ENCODE peak calls at places on chromosomes 2 and 18, in four cellular contexts. R is HepG2, K is H1, Z is GM12878. E is an unnamed sample. For H3K4me1, the result is how much of the 10 kb centered on the place peaks cover.

GRCh38 chr2:38075436-38076249 is at the start of gene CYP1B1:
- DNase-seq in Z (no peak), R (no peak), K (no peak), E (no peak)

GRCh38 chr2:32976409-32977063 is 29.8 kb downstream of the LTBP1 start:
- DNase-seq in K (no peak), Z (no peak), R (no peak), E (no peak)

GRCh38 chr2:167596072-167596471 is 651.3 kb downstream of the STK39 start:
- DNase-seq in K (no peak), R (no peak), Z (no peak), E (no peak)

GRCh38 chr18:28735731-28736130 is 558.8 kb upstream of the CDH2 start:
- DNase-seq in K (no peak), R (no peak), Z (no peak), E (no peak)

GRCh38 chr2:88950010-88950409 is 258.5 kb downstream of the RPIA start:
- DNase-seq in K (no peak), R (peak), Z (no peak), E (no peak)

GRCh38 chr2:105427485-105427884 is 28.6 kb upstream of the FHL2 start:
- DNase-seq in K (no peak), Z (no peak), R (no peak), E (peak)

GRCh38 chr2:1091895-1092585 is 141.4 kb downstream of the SNTG2 start:
- DNase-seq in R (no peak), K (no peak), Z (no peak), E (no peak)

GRCh38 chr2:20241973-20242726 is 17.2 kb upstream of the SDC1 start:
- DNase-seq in Z (no peak), K (no peak), R (no peak), E (no peak)

GRCh38 chr2:26064846-26065245 is 31.0 kb downstream of the RAB10 start:
- DNase-seq in K (no peak), R (no peak), Z (no peak), E (no peak)

GRCh38 chr2:108316194-108316880 is 27.6 kb downstream of the SULT1C2 start:
- DNase-seq in Z (no peak), R (no peak), K (no peak), E (peak)

GRCh38 chr18:44885507-44885906 is 204.8 kb downstream of the SETBP1 start:
- DNase-seq in R (no peak), Z (no peak), K (no peak), E (no peak)

GRCh38 chr2:99067871-99068270 is 73.6 kb upstream of the C2orf15 start:
- DNase-seq in K (no peak), R (no peak), Z (no peak), E (no peak)

GRCh38 chr2:173033080-173033479 is 42.6 kb upstream of the MAP3K20 start:
- DNase-seq in K (no peak), Z (no peak), R (no peak), E (no peak)

GRCh38 chr2:75142081-75142480 is 57.2 kb downstream of the TACR1 start:
- DNase-seq in K (no peak), R (no peak), Z (no peak), E (no peak)

GRCh38 chr18:26429535-26429934 is 118.8 kb downstream of the KCTD1 start:
- DNase-seq in Z (no peak), R (peak), K (no peak), E (no peak)

GRCh38 chr18:46282177-46282570 is 178.0 kb downstream of the HAUS1 start:
- DNase-seq in Z (no peak), R (no peak), K (no peak), E (no peak)

GRCh38 chr2:216034065-216034464 is 20.7 kb upstream of the MREG start:
- DNase-seq in K (peak), Z (peak), R (peak), E (peak)

GRCh38 chr2:240579771-240580614 is 6.5 kb upstream of the CAPN10 start:
- DNase-seq in R (peak), K (no peak), Z (peak), E (no peak)

GRCh38 chr2:65054749-65055426 is 1.3 kb upstream of the CEP68 start:
- DNase-seq in R (peak), Z (no peak), K (no peak), E (no peak)

GRCh38 chr2:10918661-10919414 is 7.1 kb downstream of the KCNF1 start:
- DNase-seq in R (no peak), K (no peak), Z (no peak), E (no peak)

GRCh38 chr2:135839713-135840112 is 2.7 kb upstream of the LCT start:
- DNase-seq in K (no peak), Z (no peak), R (no peak), E (no peak)

GRCh38 chr18:10661333-10661732 is 135.5 kb downstream of the NAPG start:
- DNase-seq in Z (no peak), R (no peak), K (no peak), E (no peak)

GRCh38 chr2:120867290-120868231 is 131.9 kb downstream of the GLI2 start:
- DNase-seq in R (no peak), K (no peak), Z (no peak), E (peak)

GRCh38 chr2:17616405-17616804 is 75.9 kb downstream of the VSNL1 start:
- DNase-seq in R (no peak), Z (no peak), K (no peak), E (no peak)

GRCh38 chr2:54524236-54524991 is 68.3 kb downstream of the SPTBN1 start:
- DNase-seq in K (no peak), Z (peak), R (no peak), E (no peak)

GRCh38 chr18:74896390-74896991 is 298.8 kb downstream of the ZNF407 start:
- DNase-seq in R (peak), K (no peak), Z (no peak), E (peak)

GRCh38 chr2:19762142-19762541 is 139.6 kb downstream of the TTC32 start:
- DNase-seq in Z (no peak), R (no peak), K (no peak), E (no peak)

GRCh38 chr2:163877316-163877715 is 141.5 kb upstream of the FIGN start:
- DNase-seq in Z (no peak), R (no peak), K (no peak), E (no peak)

GRCh38 chr2:88540346-88540745 is 86.9 kb downstream of the EIF2AK3 start:
- DNase-seq in R (no peak), Z (no peak), K (no peak), E (no peak)

GRCh38 chr2:228841475-228841874 is 429.6 kb downstream of the PID1 start:
- DNase-seq in K (no peak), R (no peak), Z (no peak), E (no peak)

GRCh38 chr2:112182581-112183034 is 44.4 kb downstream of the FBLN7 start:
- DNase-seq in Z (no peak), K (no peak), R (no peak), E (no peak)

DNA sequence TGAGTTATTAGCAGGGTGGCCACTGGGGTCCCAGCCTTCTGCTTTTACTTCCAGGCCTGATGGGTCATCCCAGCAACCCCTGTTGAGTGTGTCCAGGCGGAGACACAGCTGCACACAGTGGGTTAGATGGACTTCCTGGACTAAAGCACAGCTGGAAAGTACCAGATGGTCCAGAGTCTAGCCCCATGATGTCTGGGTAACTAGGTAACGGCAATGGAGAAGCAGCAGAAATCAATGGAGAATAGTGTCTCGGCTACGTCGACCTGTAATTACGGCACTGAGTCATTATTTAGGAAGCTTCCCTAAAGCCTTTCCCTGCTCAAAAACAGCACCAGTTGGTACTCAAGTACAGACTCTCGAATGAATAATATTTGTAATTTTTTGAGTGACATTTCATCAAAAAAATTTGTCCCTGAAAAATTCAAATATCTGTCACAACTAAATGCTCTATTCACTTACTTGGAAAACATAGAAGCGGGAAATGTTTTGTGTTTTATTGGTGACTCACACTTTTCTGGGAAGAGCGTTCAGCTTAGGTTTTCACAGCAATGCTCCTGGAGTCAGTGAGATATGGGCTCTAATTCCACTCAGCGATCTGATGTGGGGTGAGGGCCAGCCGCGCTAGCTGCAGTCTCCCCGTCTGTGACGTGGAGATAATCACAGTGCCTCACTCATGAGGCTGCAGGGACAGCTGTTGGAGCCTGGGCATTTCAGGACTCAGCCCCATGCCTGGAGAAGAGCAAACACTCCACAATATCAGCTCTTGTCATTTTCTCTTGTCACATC is 16.2 kb upstream of the ARL4C start:
- DNase-seq in Z (no peak), K (no peak), R (no peak), E (no peak)
- TF ChIP-seq SUZ12 in Z (no peak), K (no peak), R (no peak), E (no peak)

GRCh38 chr18:9146224-9146623 is 9.6 kb downstream of the ANKRD12 start:
- DNase-seq in R (no peak), K (no peak), Z (no peak), E (no peak)

GRCh38 chr18:9147440-9148238 is 11.1 kb downstream of the ANKRD12 start:
- DNase-seq in R (peak), Z (peak), K (no peak), E (peak)

GRCh38 chr18:9153281-9153680 is 16.7 kb downstream of the ANKRD12 start:
- DNase-seq in Z (no peak), K (no peak), R (no peak), E (no peak)

GRCh38 chr18:9150116-9150515 is 13.5 kb downstream of the ANKRD12 start:
- DNase-seq in K (no peak), Z (no peak), R (no peak), E (no peak)

GRCh38 chr18:9148239-9148552 is 11.6 kb downstream of the ANKRD12 start:
- DNase-seq in Z (no peak), R (no peak), K (no peak), E (no peak)
- H3K4me1 ChIP-seq in Z (under half), R (under half), K (under half), E (under half)

DNA sequence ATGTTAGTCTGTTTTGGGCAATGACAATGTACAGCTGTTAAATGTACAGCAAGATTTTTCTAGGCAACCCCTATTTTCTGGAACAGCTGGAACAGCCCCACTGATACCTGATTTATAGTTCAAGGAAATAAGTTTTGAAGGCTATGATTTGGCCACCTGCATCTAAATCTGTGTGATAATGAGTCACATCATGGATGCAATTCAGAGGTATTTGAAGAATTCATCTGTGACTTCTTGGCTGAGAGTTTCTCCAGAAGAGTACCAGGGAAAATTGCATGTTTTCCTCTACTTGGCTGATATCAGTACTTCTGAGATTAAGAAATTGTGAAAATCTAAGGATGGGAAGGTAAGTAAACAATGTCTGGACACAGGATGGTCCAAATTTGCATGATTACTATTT is 40.7 kb upstream of the NT5C1B start:
- DNase-seq in K (no peak), Z (no peak), R (no peak), E (no peak)
- H3K9ac ChIP-seq in K (no peak), Z (no peak), R (no peak), E (no peak)

DNA sequence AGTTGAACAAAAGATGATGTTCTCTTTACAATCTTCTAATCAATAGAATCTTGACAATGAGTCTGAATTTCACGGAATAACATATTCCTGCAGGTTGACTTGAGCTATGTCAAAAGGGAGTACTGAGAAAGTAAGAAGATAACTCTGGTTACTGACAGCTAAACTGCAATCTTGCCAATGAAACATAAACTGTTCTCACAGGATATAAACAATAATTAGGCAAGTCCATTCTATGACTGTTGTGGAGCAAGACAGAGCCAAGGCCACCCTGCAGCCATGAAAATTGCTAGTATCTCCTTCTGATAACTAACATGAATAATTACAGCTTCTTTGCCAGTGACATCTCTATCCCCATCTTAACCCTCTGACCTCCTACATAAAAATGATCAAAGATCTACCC is 6.3 kb upstream of the RPRD1A start:
- DNase-seq in K (no peak), Z (no peak), R (no peak), E (no peak)
- TF ChIP-seq SUZ12 in K (no peak), Z (no peak), R (no peak), E (no peak)

GRCh38 chr18:22682720-22683119 is 250.4 kb upstream of the RBBP8 start:
- DNase-seq in Z (no peak), R (no peak), K (no peak), E (no peak)

GRCh38 chr18:22683196-22683676 is 249.9 kb upstream of the RBBP8 start:
- DNase-seq in R (peak), Z (no peak), K (no peak), E (no peak)

GRCh38 chr18:22684268-22684667 is 248.9 kb upstream of the RBBP8 start:
- DNase-seq in Z (no peak), R (no peak), K (no peak), E (no peak)

GRCh38 chr18:22681912-22682311 is 251.2 kb upstream of the RBBP8 start:
- DNase-seq in R (no peak), Z (no peak), K (no peak), E (no peak)

DNA sequence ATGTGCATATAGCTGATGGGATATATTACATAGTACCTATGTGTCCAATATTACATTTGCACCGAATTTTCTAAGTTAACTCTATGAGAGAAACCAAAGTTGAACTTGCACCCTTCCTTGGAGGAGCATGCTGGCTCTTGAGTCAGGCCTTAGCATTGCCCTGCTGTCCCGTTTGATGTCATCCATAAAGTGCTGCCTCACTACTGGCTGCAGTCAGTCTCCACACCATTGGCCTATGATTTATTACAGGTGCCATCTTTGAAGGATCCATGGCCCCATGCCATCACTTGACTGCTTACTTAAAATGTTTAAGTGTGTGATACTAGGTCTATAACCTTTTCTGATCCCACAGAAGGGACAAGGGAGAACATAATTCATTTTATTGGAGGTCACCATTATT is 249.3 kb upstream of the RBBP8 start:
- DNase-seq in Z (no peak), K (no peak), R (no peak), E (no peak)
- H3K4me1 ChIP-seq in Z (under half), K (under half), R (under half), E (under half)

GRCh38 chr2:113977660-113978523 is 88.0 kb downstream of the ACTR3 start:
- DNase-seq in K (no peak), Z (no peak), R (peak), E (peak)
- H3K9ac ChIP-seq in K (no peak), Z (no peak), R (peak), E (no peak)

E was measured in NT2/D1.